ENCODE peak calls at places on chromosome 10, in nine cellular contexts. One of them, this sample, is unnamed.

GRCh38 chr10:24318517-24318916 is 109.6 kb downstream of the KIAA1217 start:
- DNase-seq in EL: no peak
- DNase-seq in AG08395: no peak
- DNase-seq in aorta: no peak
- DNase-seq in left ventricle myocardium superior: no peak
- DNase-seq in NCI-H2029 treated with DMSO at 0.1 percent for 48 hours: no peak
- DNase-seq in HFFc6: no peak
- DNase-seq in foreskin keratinocyte: peak
- DNase-seq in endothelial cell of umbilical vein: no peak
- DNase-seq in this sample: no peak

GRCh38 chr10:110487411-110488123 is 10.1 kb upstream of the DUSP5 start:
- DNase-seq in endothelial cell of umbilical vein: no peak
- DNase-seq in AG08395: no peak
- DNase-seq in foreskin keratinocyte: peak
- DNase-seq in NCI-H2029 treated with DMSO at 0.1 percent for 48 hours: no peak
- DNase-seq in left ventricle myocardium superior: no peak
- DNase-seq in HFFc6: no peak
- DNase-seq in EL: peak
- DNase-seq in aorta: no peak
- DNase-seq in this sample: no peak

GRCh38 chr10:30219977-30220751 is 128.9 kb downstream of the MTPAP start:
- DNase-seq in AG08395: no peak
- DNase-seq in aorta: no peak
- DNase-seq in endothelial cell of umbilical vein: peak
- DNase-seq in foreskin keratinocyte: peak
- DNase-seq in EL: peak
- DNase-seq in left ventricle myocardium superior: no peak
- DNase-seq in HFFc6: no peak
- DNase-seq in NCI-H2029 treated with DMSO at 0.1 percent for 48 hours: no peak
- DNase-seq in this sample: no peak

GRCh38 chr10:71780161-71780560 is 6.8 kb upstream of the VSIR start:
- DNase-seq in aorta: no peak
- DNase-seq in AG08395: no peak
- DNase-seq in endothelial cell of umbilical vein: no peak
- DNase-seq in left ventricle myocardium superior: peak
- DNase-seq in EL: no peak
- DNase-seq in NCI-H2029 treated with DMSO at 0.1 percent for 48 hours: no peak
- DNase-seq in HFFc6: no peak
- DNase-seq in foreskin keratinocyte: no peak
- DNase-seq in this sample: peak

GRCh38 chr10:114100848-114101741 is 57.4 kb downstream of the ADRB1 start:
- DNase-seq in EL: peak
- DNase-seq in NCI-H2029 treated with DMSO at 0.1 percent for 48 hours: no peak
- DNase-seq in left ventricle myocardium superior: peak
- DNase-seq in AG08395: peak
- DNase-seq in endothelial cell of umbilical vein: peak
- DNase-seq in foreskin keratinocyte: peak
- DNase-seq in aorta: peak
- DNase-seq in HFFc6: peak
- DNase-seq in this sample: no peak

GRCh38 chr10:121168513-121169216 is 317.5 kb downstream of the WDR11 start:
- DNase-seq in EL: no peak
- DNase-seq in AG08395: no peak
- DNase-seq in NCI-H2029 treated with DMSO at 0.1 percent for 48 hours: no peak
- DNase-seq in endothelial cell of umbilical vein: no peak
- DNase-seq in left ventricle myocardium superior: no peak
- DNase-seq in HFFc6: no peak
- DNase-seq in foreskin keratinocyte: no peak
- DNase-seq in aorta: no peak
- DNase-seq in this sample: no peak

GRCh38 chr10:72320676-72321247 is 34.0 kb downstream of the DNAJB12 start:
- DNase-seq in AG08395: peak
- DNase-seq in endothelial cell of umbilical vein: peak
- DNase-seq in left ventricle myocardium superior: peak
- DNase-seq in aorta: peak
- DNase-seq in HFFc6: peak
- DNase-seq in NCI-H2029 treated with DMSO at 0.1 percent for 48 hours: no peak
- DNase-seq in EL: peak
- DNase-seq in foreskin keratinocyte: peak
- DNase-seq in this sample: peak

GRCh38 chr10:63634488-63635090 is 113.4 kb downstream of the REEP3 start:
- DNase-seq in left ventricle myocardium superior: no peak
- DNase-seq in AG08395: no peak
- DNase-seq in NCI-H2029 treated with DMSO at 0.1 percent for 48 hours: no peak
- DNase-seq in HFFc6: no peak
- DNase-seq in endothelial cell of umbilical vein: no peak
- DNase-seq in foreskin keratinocyte: no peak
- DNase-seq in EL: no peak
- DNase-seq in aorta: no peak
- DNase-seq in this sample: no peak

GRCh38 chr10:124875596-124875995 is 66.3 kb upstream of the ZRANB1 start:
- DNase-seq in endothelial cell of umbilical vein: peak
- DNase-seq in NCI-H2029 treated with DMSO at 0.1 percent for 48 hours: no peak
- DNase-seq in AG08395: peak
- DNase-seq in aorta: peak
- DNase-seq in HFFc6: peak
- DNase-seq in left ventricle myocardium superior: no peak
- DNase-seq in foreskin keratinocyte: peak
- DNase-seq in EL: peak
- DNase-seq in this sample: no peak

GRCh38 chr10:29377333-29377961 is 88.6 kb downstream of the LYZL1 start:
- DNase-seq in foreskin keratinocyte: no peak
- DNase-seq in endothelial cell of umbilical vein: peak
- DNase-seq in NCI-H2029 treated with DMSO at 0.1 percent for 48 hours: no peak
- DNase-seq in EL: peak
- DNase-seq in aorta: no peak
- DNase-seq in left ventricle myocardium superior: no peak
- DNase-seq in AG08395: peak
- DNase-seq in HFFc6: peak
- DNase-seq in this sample: no peak

GRCh38 chr10:119786117-119786769 is 60.4 kb downstream of the INPP5F start:
- DNase-seq in AG08395: no peak
- DNase-seq in left ventricle myocardium superior: no peak
- DNase-seq in HFFc6: peak
- DNase-seq in endothelial cell of umbilical vein: no peak
- DNase-seq in EL: no peak
- DNase-seq in aorta: no peak
- DNase-seq in foreskin keratinocyte: no peak
- DNase-seq in NCI-H2029 treated with DMSO at 0.1 percent for 48 hours: no peak
- DNase-seq in this sample: no peak

GRCh38 chr10:32887481-32887880 is 70.5 kb downstream of the ITGB1 start:
- DNase-seq in AG08395: no peak
- DNase-seq in HFFc6: no peak
- DNase-seq in foreskin keratinocyte: no peak
- DNase-seq in endothelial cell of umbilical vein: no peak
- DNase-seq in aorta: no peak
- DNase-seq in NCI-H2029 treated with DMSO at 0.1 percent for 48 hours: no peak
- DNase-seq in left ventricle myocardium superior: no peak
- DNase-seq in EL: no peak
- DNase-seq in this sample: no peak

GRCh38 chr10:79061441-79062315 is 7.1 kb upstream of the ZMIZ1 start:
- DNase-seq in NCI-H2029 treated with DMSO at 0.1 percent for 48 hours: no peak
- DNase-seq in HFFc6: no peak
- DNase-seq in endothelial cell of umbilical vein: no peak
- DNase-seq in EL: no peak
- DNase-seq in AG08395: no peak
- DNase-seq in left ventricle myocardium superior: peak
- DNase-seq in foreskin keratinocyte: no peak
- DNase-seq in aorta: peak
- DNase-seq in this sample: no peak